ENCODE peak calls at places on chromosomes 5 and 9, in five cellular contexts. W is tibial nerve, C is iris pigment epithelial cell, V is ovary, Z is colonic mucosa. B is an unnamed sample.

GRCh38 chr9:136249881-136250559 is 4.4 kb upstream of the QSOX2 start:
- DNase-seq in V (no peak), W (no peak), Z (no peak), C (no peak), B (no peak)

GRCh38 chr5:169856571-169856970 is 123.7 kb downstream of the INSYN2B start:
- DNase-seq in V (no peak), W (no peak), C (peak; percentile 95), Z (no peak), B (no peak)

GRCh38 chr5:168793844-168794837 is 215.0 kb upstream of the PANK3 start:
- DNase-seq in W (no peak), Z (no peak), C (peak; percentile 12), V (peak; percentile 63), B (no peak)

GRCh38 chr5:71910741-71911140 is 191.7 kb downstream of the CARTPT start:
- DNase-seq in W (no peak), Z (no peak), V (no peak), C (peak; percentile 36), B (no peak)

GRCh38 chr9:88753691-88754367 is 218.9 kb downstream of the NXNL2 start:
- DNase-seq in W (no peak), Z (no peak), C (no peak), V (no peak), B (no peak)

GRCh38 chr5:180804129-180804601 is 1.6 kb upstream of the MGAT1 start:
- DNase-seq in C (no peak), V (no peak), W (no peak), Z (no peak), B (peak; percentile 25)

GRCh38 chr5:125424851-125425250 is 678.4 kb upstream of the ZNF608 start:
- DNase-seq in W (no peak), V (no peak), Z (no peak), C (no peak), B (no peak)

GRCh38 chr5:54357371-54358058 is 47.1 kb upstream of the ARL15 start:
- DNase-seq in C (no peak), W (no peak), V (no peak), Z (no peak), B (no peak)

GRCh38 chr5:90548069-90548593 is 10.5 kb upstream of the ADGRV1 start:
- DNase-seq in C (no peak), V (no peak), W (no peak), Z (peak; percentile 79), B (no peak)

GRCh38 chr5:7844901-7845300 is 6.0 kb downstream of the CFAP90 start:
- DNase-seq in C (no peak), V (no peak), Z (no peak), W (no peak), B (no peak)

GRCh38 chr9:72633966-72634365 is 112.6 kb downstream of the TMC1 start:
- DNase-seq in W (no peak), Z (no peak), V (no peak), C (peak; percentile 69), B (no peak)

GRCh38 chr9:111621895-111622480 is 9.1 kb upstream of the DNAJC25 start:
- DNase-seq in V (peak; percentile 24), Z (peak; percentile 49), W (no peak), C (peak; percentile 54), B (no peak)

GRCh38 chr5:178454308-178454707 is 135.9 kb downstream of the COL23A1 start:
- DNase-seq in W (no peak), Z (no peak), C (no peak), V (no peak), B (no peak)

GRCh38 chr5:78215972-78216371 is 78.5 kb downstream of the AP3B1 start:
- DNase-seq in C (no peak), V (no peak), W (no peak), Z (no peak), B (no peak)

GRCh38 chr5:82163459-82164108 is 114.6 kb downstream of the RPS23 start:
- DNase-seq in Z (no peak), V (no peak), C (peak; percentile 73), W (no peak), B (no peak)

GRCh38 chr5:139482050-139482889 is at the start of gene STING1:
- DNase-seq in C (peak; percentile 99), W (peak; percentile 70), V (peak; percentile 87), Z (peak; percentile 94), B (peak; percentile 87)

GRCh38 chr9:113597390-113598241 is 134.1 kb downstream of the RGS3 start:
- DNase-seq in V (no peak), Z (no peak), W (no peak), C (no peak), B (no peak)

GRCh38 chr9:92189782-92190535 is 74.7 kb upstream of the SPTLC1 start:
- DNase-seq in W (no peak), V (no peak), C (no peak), Z (no peak), B (no peak)

GRCh38 chr5:147460380-147460779 is 49.5 kb downstream of the DPYSL3 start:
- DNase-seq in W (no peak), C (no peak), V (no peak), Z (no peak), B (no peak)

GRCh38 chr5:27191786-27192505 is 153.6 kb upstream of the CDH9 start:
- DNase-seq in Z (no peak), V (no peak), C (peak; percentile 78), W (no peak), B (no peak)

GRCh38 chr5:136563489-136563888 is 198.1 kb upstream of the TRPC7 start:
- DNase-seq in Z (no peak), W (no peak), V (no peak), C (no peak), B (no peak)

GRCh38 chr5:132495672-132496630 is 5.4 kb upstream of the IRF1 start:
- DNase-seq in V (peak; percentile 87), W (peak; percentile 78), Z (peak; percentile 97), C (peak; percentile 90), B (peak; percentile 97)

GRCh38 chr5:72790188-72790587 is 26.3 kb upstream of the TNPO1 start:
- DNase-seq in C (peak; percentile 31), Z (no peak), W (no peak), V (no peak), B (no peak)